ENCODE peak calls at places on chromosome 20, in four cellular contexts. V is tibial artery; Z is T-cell; A is stimulated activated CD4-positive, alpha-beta T cell treated with anti-CD3 and anti-CD28 coated beads, Interleukin-1b, Interleukin-23, amount 100 ng/mL, for 24 hours. E is an unnamed sample.

GRCh38 chr20:62198496-62198895 is 15.7 kb downstream of the MTG2 start:
- DNase-seq in Z (no peak), A (no peak), V (no peak), E (no peak)

GRCh38 chr20:36493013-36493800 is 48.1 kb upstream of the MYL9 start:
- DNase-seq in Z (no peak), A (no peak), V (no peak), E (no peak)

GRCh38 chr20:434221-434620 is 26.1 kb downstream of the RBCK1 start:
- DNase-seq in A (no peak), V (no peak), Z (no peak), E (peak)

GRCh38 chr20:50886184-50886790 is 45.0 kb downstream of the ADNP start:
- DNase-seq in Z (no peak), A (no peak), V (peak), E (no peak)

GRCh38 chr20:51594999-51595532 is 52.5 kb upstream of the NFATC2 start:
- DNase-seq in A (peak), Z (peak), V (peak), E (peak)

GRCh38 chr20:62814060-62814708 is 2.7 kb upstream of the COL9A3 start:
- DNase-seq in Z (no peak), V (no peak), A (no peak), E (no peak)

GRCh38 chr20:49676581-49677291 is 36.9 kb downstream of the B4GALT5 start:
- DNase-seq in V (no peak), A (no peak), Z (no peak), E (no peak)

GRCh38 chr20:47867831-47868230 is 82.5 kb upstream of the SULF2 start:
- DNase-seq in Z (no peak), A (no peak), V (no peak), E (no peak)

GRCh38 chr20:38730989-38731737 is 6.9 kb downstream of the SLC32A1 start:
- DNase-seq in V (no peak), A (peak), Z (peak), E (no peak)

GRCh38 chr20:17210983-17211382 is 15.9 kb upstream of the PCSK2 start:
- DNase-seq in A (no peak), Z (no peak), V (no peak), E (no peak)

GRCh38 chr20:14401479-14402138 is 64.2 kb upstream of the FLRT3 start:
- DNase-seq in A (no peak), V (no peak), Z (no peak), E (no peak)

GRCh38 chr20:4067600-4068261 is 52.4 kb upstream of the RNF24 start:
- DNase-seq in V (peak), A (no peak), Z (no peak), E (no peak)

GRCh38 chr20:23645575-23645974 is 7.8 kb upstream of the CST3 start:
- DNase-seq in V (no peak), Z (no peak), A (no peak), E (no peak)

GRCh38 chr20:52965380-52965779 is 6.8 kb upstream of the TSHZ2 start:
- DNase-seq in A (no peak), Z (no peak), V (no peak), E (no peak)

GRCh38 chr20:48544402-48545333 is 283.1 kb downstream of the PREX1 start:
- DNase-seq in Z (no peak), A (no peak), V (no peak), E (no peak)

GRCh38 chr20:38633577-38634093 is 32.0 kb downstream of the ARHGAP40 start:
- DNase-seq in V (no peak), Z (peak), A (peak), E (peak)

GRCh38 chr20:6397115-6397514 is 274.3 kb upstream of the FERMT1 start:
- DNase-seq in Z (no peak), A (no peak), V (no peak), E (no peak)

GRCh38 chr20:46544576-46544975 is 5.9 kb downstream of the OCSTAMP start:
- DNase-seq in Z (no peak), V (no peak), A (no peak), E (no peak)

GRCh38 chr20:24994470-24995368 is 2.2 kb upstream of the APMAP start:
- DNase-seq in A (peak), V (peak), Z (peak), E (peak)

E was measured in H1.